ENCODE peak calls at places on chromosomes 2 and 18, in nine cellular contexts. K, O, Z, C, J, U, E, M and H are unnamed samples.

GRCh38 chr2:239278941-239279365 is 121.9 kb downstream of the HDAC4 start:
- DNase-seq in K (no peak), O (peak; percentile 80), Z (no peak), C (peak; percentile 23), J (no peak), U (no peak), E (no peak), M (no peak), H (peak; percentile 8)

GRCh38 chr2:127040169-127040568 is 66.8 kb downstream of the BIN1 start:
- DNase-seq in K (no peak), O (no peak), Z (no peak), C (no peak), J (no peak), U (no peak), E (no peak), M (no peak), H (no peak)

GRCh38 chr2:167048829-167049228 is 160.5 kb downstream of the XIRP2 start:
- DNase-seq in K (no peak), O (no peak), Z (peak; percentile 18), C (no peak), J (no peak), U (no peak), E (no peak), M (no peak), H (no peak)

GRCh38 chr2:135299165-135299564 is 231.9 kb downstream of the ZRANB3 start:
- DNase-seq in K (no peak), O (no peak), Z (peak; percentile 64), C (no peak), J (no peak), U (no peak), E (no peak), M (no peak), H (no peak)

GRCh38 chr2:100820346-100821254 is 661 bp downstream of the NPAS2 start:
- DNase-seq in K (no peak), O (peak; percentile 14), Z (peak; percentile 17), C (peak; percentile 35), J (no peak), U (no peak), E (no peak), M (no peak), H (peak; percentile 22)

GRCh38 chr2:237486819-237487448 is at the start of gene MLPH:
- DNase-seq in K (no peak), O (peak; percentile 77), Z (peak; percentile 51), C (no peak), J (no peak), U (no peak), E (no peak), M (no peak), H (no peak)

GRCh38 chr2:217863874-217864273 is 138.9 kb downstream of the TNS1 start:
- DNase-seq in K (no peak), O (no peak), Z (no peak), C (no peak), J (no peak), U (no peak), E (no peak), M (no peak), H (no peak)

GRCh38 chr2:45191972-45192371 is 182.7 kb upstream of the SIX2 start:
- DNase-seq in K (no peak), O (no peak), Z (no peak), C (no peak), J (no peak), U (no peak), E (no peak), M (no peak), H (peak; percentile 70)

GRCh38 chr2:105502625-105503334 is 103.9 kb upstream of the FHL2 start:
- DNase-seq in K (no peak), O (peak; percentile 73), Z (no peak), C (no peak), J (no peak), U (no peak), E (no peak), M (no peak), H (no peak)

GRCh38 chr2:119650206-119650605 is 28.8 kb upstream of the TMEM177 start:
- DNase-seq in K (no peak), O (peak; percentile 46), Z (no peak), C (no peak), J (no peak), U (no peak), E (no peak), M (no peak), H (no peak)

GRCh38 chr2:235170016-235170415 is 218.2 kb downstream of the SH3BP4 start:
- DNase-seq in K (no peak), O (peak; percentile 92), Z (no peak), C (no peak), J (no peak), U (no peak), E (no peak), M (no peak), H (no peak)

GRCh38 chr2:105397025-105397722 is 1.7 kb downstream of the FHL2 start:
- DNase-seq in K (no peak), O (peak; percentile 42), Z (peak; percentile 54), C (no peak), J (no peak), U (no peak), E (no peak), M (no peak), H (no peak)

GRCh38 chr2:138476940-138477339 is 24.6 kb upstream of the SPOPL start:
- DNase-seq in K (no peak), O (no peak), Z (no peak), C (no peak), J (no peak), U (no peak), E (no peak), M (no peak), H (no peak)

GRCh38 chr2:61257446-61257845 is 95.5 kb downstream of the C2orf74 start:
- DNase-seq in K (no peak), O (no peak), Z (no peak), C (no peak), J (no peak), U (no peak), E (no peak), M (no peak), H (no peak)

GRCh38 chr2:54456526-54457325 is 599 bp downstream of the SPTBN1 start:
- DNase-seq in K (no peak), O (peak; percentile 71), Z (peak; percentile 28), C (peak; percentile 21), J (no peak), U (no peak), E (peak; percentile 5), M (peak; percentile 56), H (peak; percentile 46)

GRCh38 chr2:235605999-235606715 is 112.3 kb downstream of the AGAP1 start:
- DNase-seq in K (no peak), O (peak; percentile 86), Z (no peak), C (no peak), J (no peak), U (no peak), E (no peak), M (no peak), H (no peak)

GRCh38 chr2:64999754-65000153 is 10.6 kb downstream of the SLC1A4 start:
- DNase-seq in K (no peak), O (no peak), Z (no peak), C (no peak), J (no peak), U (no peak), E (no peak), M (no peak), H (no peak)

GRCh38 chr18:5282770-5283169 is 12.8 kb downstream of the ZBTB14 start:
- DNase-seq in K (no peak), O (no peak), Z (no peak), C (no peak), J (no peak), U (no peak), E (no peak), M (no peak), H (no peak)

GRCh38 chr18:10455726-10456453 is 1.5 kb downstream of the APCDD1 start:
- DNase-seq in K (no peak), O (no peak), Z (peak; percentile 50), C (no peak), J (no peak), U (no peak), E (no peak), M (no peak), H (no peak)

GRCh38 chr2:109594246-109594900 is 19.4 kb downstream of the SEPTIN10 start:
- DNase-seq in K (no peak), O (no peak), Z (no peak), C (no peak), J (no peak), U (no peak), E (no peak), M (no peak), H (no peak)

GRCh38 chr18:55228191-55228590 is 268.9 kb upstream of the CCDC68 start:
- DNase-seq in K (no peak), O (no peak), Z (no peak), C (no peak), J (no peak), U (no peak), E (no peak), M (no peak), H (no peak)

GRCh38 chr2:101252408-101253012 is at the start of gene CNOT11:
- DNase-seq in K (peak; percentile 99), O (peak; percentile 99), Z (peak; percentile 97), C (peak; percentile 99), J (peak; percentile 92), U (peak; percentile 98), E (peak; percentile 99), M (peak; percentile 98), H (peak; percentile 100)

GRCh38 chr2:169584005-169584877 is at the start of gene PPIG:
- DNase-seq in K (peak; percentile 84), O (peak; percentile 97), Z (peak; percentile 94), C (peak; percentile 89), J (peak; percentile 77), U (peak; percentile 84), E (peak; percentile 79), M (peak; percentile 90), H (peak; percentile 90)

GRCh38 chr2:180246281-180246680 is 239.2 kb upstream of the CWC22 start:
- DNase-seq in K (no peak), O (no peak), Z (no peak), C (no peak), J (no peak), U (no peak), E (no peak), M (no peak), H (no peak)

GRCh38 chr2:233100192-233100998 is 40.3 kb downstream of the INPP5D start:
- DNase-seq in K (peak; percentile 55), O (no peak), Z (no peak), C (peak; percentile 83), J (no peak), U (peak; percentile 78), E (peak; percentile 37), M (no peak), H (no peak)

GRCh38 chr2:61042807-61043206 is 22.9 kb upstream of the SANBR start:
- DNase-seq in K (no peak), O (no peak), Z (no peak), C (no peak), J (no peak), U (no peak), E (no peak), M (no peak), H (no peak)

GRCh38 chr2:136051001-136051724 is 65.7 kb upstream of the DARS1 start:
- DNase-seq in K (no peak), O (no peak), Z (no peak), C (no peak), J (no peak), U (no peak), E (no peak), M (no peak), H (no peak)

GRCh38 chr2:236120829-236121228 is 47.4 kb downstream of the GBX2 start:
- DNase-seq in K (no peak), O (no peak), Z (no peak), C (no peak), J (no peak), U (no peak), E (no peak), M (no peak), H (no peak)

GRCh38 chr2:5479265-5479928 is 212.8 kb upstream of the SOX11 start:
- DNase-seq in K (no peak), O (no peak), Z (peak; percentile 67), C (no peak), J (no peak), U (no peak), E (no peak), M (peak; percentile 59), H (no peak)

GRCh38 chr18:31562726-31563125 is 29.0 kb upstream of the TTR start:
- DNase-seq in K (no peak), O (no peak), Z (no peak), C (no peak), J (no peak), U (no peak), E (no peak), M (no peak), H (no peak)

GRCh38 chr2:45199973-45200372 is 190.7 kb upstream of the SIX2 start:
- DNase-seq in K (no peak), O (peak; percentile 84), Z (no peak), C (no peak), J (no peak), U (no peak), E (no peak), M (no peak), H (no peak)